ENCODE peak calls at places on chromosomes 1 and 21, in seven cellular contexts. One of them, this sample, is unnamed.

GRCh38 chr1:226548281-226549093 is at the start of gene STUM:
- DNase-seq in neuronal stem cell: peak; percentile 55
- DNase-seq in H1: peak; percentile 74
- DNase-seq in H9: peak; percentile 73
- DNase-seq in trophoblast cell: peak; percentile 33
- DNase-seq in mesendoderm: peak; percentile 67
- DNase-seq in mesenchymal stem cell: peak; percentile 24
- DNase-seq in this sample: peak; percentile 9

GRCh38 chr1:208233546-208233945 is 10.6 kb downstream of the PLXNA2 start:
- DNase-seq in neuronal stem cell: no peak
- DNase-seq in H9: peak; percentile 77
- DNase-seq in mesendoderm: peak; percentile 87
- DNase-seq in H1: no peak
- DNase-seq in trophoblast cell: no peak
- DNase-seq in mesenchymal stem cell: no peak
- DNase-seq in this sample: no peak

GRCh38 chr1:79554620-79555160 is 548.2 kb upstream of the ADGRL4 start:
- DNase-seq in H1: no peak
- DNase-seq in trophoblast cell: no peak
- DNase-seq in neuronal stem cell: no peak
- DNase-seq in mesendoderm: no peak
- DNase-seq in H9: no peak
- DNase-seq in mesenchymal stem cell: no peak
- DNase-seq in this sample: peak; percentile 2

GRCh38 chr21:44875341-44875740 is 1.9 kb upstream of the PTTG1IP start:
- DNase-seq in mesendoderm: no peak
- DNase-seq in H9: no peak
- DNase-seq in trophoblast cell: no peak
- DNase-seq in mesenchymal stem cell: no peak
- DNase-seq in neuronal stem cell: no peak
- DNase-seq in H1: no peak
- DNase-seq in this sample: peak; percentile 22

GRCh38 chr1:10638559-10639300 is 157.7 kb downstream of the CASZ1 start:
- DNase-seq in mesenchymal stem cell: no peak
- DNase-seq in mesendoderm: no peak
- DNase-seq in H9: no peak
- DNase-seq in neuronal stem cell: no peak
- DNase-seq in trophoblast cell: no peak
- DNase-seq in H1: peak; percentile 66
- DNase-seq in this sample: no peak

GRCh38 chr1:149916927-149917310 is 725 bp downstream of the SV2A start:
- DNase-seq in trophoblast cell: no peak
- DNase-seq in mesenchymal stem cell: no peak
- DNase-seq in mesendoderm: no peak
- DNase-seq in H1: no peak
- DNase-seq in H9: no peak
- DNase-seq in neuronal stem cell: no peak
- DNase-seq in this sample: no peak

GRCh38 chr1:65177457-65177856 is 29.5 kb downstream of the AK4 start:
- DNase-seq in H9: no peak
- DNase-seq in mesenchymal stem cell: peak; percentile 55
- DNase-seq in neuronal stem cell: no peak
- DNase-seq in trophoblast cell: no peak
- DNase-seq in mesendoderm: peak; percentile 84
- DNase-seq in H1: no peak
- DNase-seq in this sample: peak; percentile 68

GRCh38 chr1:33420870-33421775 is 9.8 kb downstream of the PHC2 start:
- DNase-seq in neuronal stem cell: no peak
- DNase-seq in mesenchymal stem cell: peak; percentile 81
- DNase-seq in H9: no peak
- DNase-seq in H1: no peak
- DNase-seq in trophoblast cell: no peak
- DNase-seq in mesendoderm: no peak
- DNase-seq in this sample: peak; percentile 69

GRCh38 chr1:210332233-210332632 is 3.5 kb downstream of the HHAT start:
- DNase-seq in mesenchymal stem cell: no peak
- DNase-seq in trophoblast cell: no peak
- DNase-seq in H9: no peak
- DNase-seq in neuronal stem cell: no peak
- DNase-seq in H1: no peak
- DNase-seq in mesendoderm: no peak
- DNase-seq in this sample: no peak

GRCh38 chr1:29802181-29803068 is 566.1 kb downstream of the PTPRU start:
- DNase-seq in H9: no peak
- DNase-seq in trophoblast cell: no peak
- DNase-seq in neuronal stem cell: no peak
- DNase-seq in mesendoderm: no peak
- DNase-seq in mesenchymal stem cell: no peak
- DNase-seq in H1: peak; percentile 41
- DNase-seq in this sample: no peak

GRCh38 chr1:216531308-216532239 is 108.3 kb upstream of the USH2A start:
- DNase-seq in mesenchymal stem cell: peak; percentile 45
- DNase-seq in neuronal stem cell: no peak
- DNase-seq in mesendoderm: no peak
- DNase-seq in H1: no peak
- DNase-seq in H9: no peak
- DNase-seq in trophoblast cell: no peak
- DNase-seq in this sample: peak; percentile 41

GRCh38 chr21:32940079-32941014 is 85.4 kb upstream of the OLIG2 start:
- DNase-seq in H9: peak; percentile 55
- DNase-seq in H1: no peak
- DNase-seq in mesendoderm: peak; percentile 73
- DNase-seq in neuronal stem cell: peak; percentile 60
- DNase-seq in mesenchymal stem cell: peak; percentile 43
- DNase-seq in trophoblast cell: peak; percentile 22
- DNase-seq in this sample: peak; percentile 43

GRCh38 chr1:185244015-185244747 is 72.9 kb downstream of the IVNS1ABP start:
- DNase-seq in trophoblast cell: peak; percentile 11
- DNase-seq in H9: no peak
- DNase-seq in neuronal stem cell: no peak
- DNase-seq in mesenchymal stem cell: peak; percentile 68
- DNase-seq in H1: no peak
- DNase-seq in mesendoderm: no peak
- DNase-seq in this sample: peak; percentile 94

GRCh38 chr1:109025691-109026090 is 16.2 kb downstream of the WDR47 start:
- DNase-seq in mesenchymal stem cell: peak; percentile 80
- DNase-seq in H9: no peak
- DNase-seq in trophoblast cell: no peak
- DNase-seq in neuronal stem cell: no peak
- DNase-seq in mesendoderm: no peak
- DNase-seq in H1: no peak
- DNase-seq in this sample: peak; percentile 49

GRCh38 chr1:203033287-203033686 is 7.0 kb downstream of the PPFIA4 start:
- DNase-seq in trophoblast cell: no peak
- DNase-seq in H9: no peak
- DNase-seq in mesenchymal stem cell: no peak
- DNase-seq in H1: no peak
- DNase-seq in neuronal stem cell: no peak
- DNase-seq in mesendoderm: no peak
- DNase-seq in this sample: no peak

GRCh38 chr1:45679123-45679522 is 7.2 kb downstream of the GPBP1L1 start:
- DNase-seq in neuronal stem cell: no peak
- DNase-seq in H1: no peak
- DNase-seq in trophoblast cell: no peak
- DNase-seq in mesenchymal stem cell: no peak
- DNase-seq in H9: no peak
- DNase-seq in mesendoderm: no peak
- DNase-seq in this sample: peak; percentile 2

GRCh38 chr1:192936313-192937018 is 122.7 kb downstream of the UCHL5 start:
- DNase-seq in neuronal stem cell: no peak
- DNase-seq in mesenchymal stem cell: no peak
- DNase-seq in trophoblast cell: no peak
- DNase-seq in mesendoderm: no peak
- DNase-seq in H9: no peak
- DNase-seq in H1: no peak
- DNase-seq in this sample: no peak

GRCh38 chr1:121483961-121484424 is 299.2 kb downstream of the SRGAP2C start:
- DNase-seq in trophoblast cell: peak; percentile 69
- DNase-seq in neuronal stem cell: no peak
- DNase-seq in mesenchymal stem cell: peak; percentile 85
- DNase-seq in H9: no peak
- DNase-seq in mesendoderm: peak; percentile 56
- DNase-seq in H1: no peak
- DNase-seq in this sample: peak; percentile 88

GRCh38 chr1:27349784-27350672 is 8.2 kb downstream of the SYTL1 start:
- DNase-seq in H1: peak; percentile 83
- DNase-seq in mesenchymal stem cell: peak; percentile 68
- DNase-seq in trophoblast cell: peak; percentile 40
- DNase-seq in mesendoderm: peak; percentile 91
- DNase-seq in neuronal stem cell: peak; percentile 60
- DNase-seq in H9: peak; percentile 87
- DNase-seq in this sample: peak; percentile 60

GRCh38 chr1:161244888-161245287 is 6.9 kb upstream of the NR1I3 start:
- DNase-seq in H1: no peak
- DNase-seq in neuronal stem cell: no peak
- DNase-seq in mesendoderm: no peak
- DNase-seq in trophoblast cell: no peak
- DNase-seq in H9: no peak
- DNase-seq in mesenchymal stem cell: no peak
- DNase-seq in this sample: no peak

GRCh38 chr1:101262601-101263348 is 26.0 kb downstream of the S1PR1 start:
- DNase-seq in mesenchymal stem cell: peak; percentile 24
- DNase-seq in trophoblast cell: no peak
- DNase-seq in H9: no peak
- DNase-seq in neuronal stem cell: no peak
- DNase-seq in mesendoderm: peak; percentile 22
- DNase-seq in H1: no peak
- DNase-seq in this sample: no peak

GRCh38 chr1:18575620-18576019 is 55.0 kb upstream of the PAX7 start:
- DNase-seq in trophoblast cell: peak; percentile 22
- DNase-seq in mesenchymal stem cell: peak; percentile 29
- DNase-seq in neuronal stem cell: peak; percentile 85
- DNase-seq in H9: peak; percentile 93
- DNase-seq in H1: peak; percentile 99
- DNase-seq in mesendoderm: peak; percentile 95
- DNase-seq in this sample: peak; percentile 8

GRCh38 chr1:205843031-205843859 is 6.7 kb downstream of the PM20D1 start:
- DNase-seq in neuronal stem cell: no peak
- DNase-seq in mesendoderm: peak; percentile 12
- DNase-seq in mesenchymal stem cell: no peak
- DNase-seq in trophoblast cell: no peak
- DNase-seq in H9: no peak
- DNase-seq in H1: no peak
- DNase-seq in this sample: no peak

GRCh38 chr1:61073871-61074270 is 8.5 kb upstream of the NFIA start:
- DNase-seq in H1: no peak
- DNase-seq in trophoblast cell: peak; percentile 66
- DNase-seq in mesendoderm: no peak
- DNase-seq in mesenchymal stem cell: no peak
- DNase-seq in neuronal stem cell: no peak
- DNase-seq in H9: no peak
- DNase-seq in this sample: no peak
- H3K4me1 ChIP-seq in H1: no peaks in the 10 kb centered on the region
- H3K4me1 ChIP-seq in trophoblast cell: no peaks in the 10 kb centered on the region
- H3K4me1 ChIP-seq in mesendoderm: no peaks in the 10 kb centered on the region
- H3K4me1 ChIP-seq in mesenchymal stem cell: no peaks in the 10 kb centered on the region
- H3K4me1 ChIP-seq in neuronal stem cell: peaks cover 2% of the 10 kb centered on the region
- H3K4me1 ChIP-seq in H9: peaks cover 2% of the 10 kb centered on the region
- H3K4me1 ChIP-seq in this sample: no peaks in the 10 kb centered on the region

DNA sequence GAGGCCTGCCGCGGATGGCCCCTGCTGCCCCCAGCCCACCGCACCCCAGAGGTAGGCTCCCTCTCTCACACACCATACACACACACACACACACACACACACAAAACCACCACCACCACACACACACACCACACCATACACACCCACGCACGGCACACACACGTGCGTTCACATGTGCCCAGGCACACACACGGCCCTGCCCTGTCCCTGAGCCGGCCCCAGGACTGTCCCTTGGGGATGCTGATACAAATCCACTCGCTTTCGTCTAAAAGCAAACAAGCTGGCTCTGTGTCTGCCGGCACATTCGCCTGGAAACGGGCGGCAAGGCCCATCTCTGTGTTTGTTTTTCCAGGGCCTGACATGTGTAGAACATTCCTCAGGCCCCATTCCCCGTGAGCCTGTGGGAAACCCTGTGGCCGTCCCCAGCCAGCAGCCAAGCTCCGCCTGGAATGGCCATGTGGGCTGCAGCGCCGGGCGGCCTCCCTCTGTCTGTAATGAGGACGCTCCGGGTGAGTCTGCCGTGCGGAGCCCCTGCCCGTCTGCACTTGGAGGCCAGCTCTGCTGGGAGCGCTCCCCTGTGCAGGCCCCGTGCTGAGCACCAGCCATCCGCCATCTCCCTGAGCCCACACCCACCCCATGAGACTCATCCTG is 67.4 kb downstream of the DMRTB1 start:
- DNase-seq in neuronal stem cell: no peak
- DNase-seq in mesenchymal stem cell: peak; percentile 74
- DNase-seq in mesendoderm: no peak
- DNase-seq in trophoblast cell: no peak
- DNase-seq in H1: no peak
- DNase-seq in H9: no peak
- DNase-seq in this sample: peak; percentile 88
- H3K23ac ChIP-seq in neuronal stem cell: peak overlapping the region; percentile 2
- H3K23ac ChIP-seq in mesenchymal stem cell: no peak overlapping the region
- H3K23ac ChIP-seq in mesendoderm: no peak overlapping the region
- H3K23ac ChIP-seq in trophoblast cell: no peak overlapping the region
- H3K23ac ChIP-seq in H1: no peak overlapping the region
- H3K23ac ChIP-seq in H9: no peak overlapping the region
- H3K23ac ChIP-seq in this sample: no peak overlapping the region

DNA sequence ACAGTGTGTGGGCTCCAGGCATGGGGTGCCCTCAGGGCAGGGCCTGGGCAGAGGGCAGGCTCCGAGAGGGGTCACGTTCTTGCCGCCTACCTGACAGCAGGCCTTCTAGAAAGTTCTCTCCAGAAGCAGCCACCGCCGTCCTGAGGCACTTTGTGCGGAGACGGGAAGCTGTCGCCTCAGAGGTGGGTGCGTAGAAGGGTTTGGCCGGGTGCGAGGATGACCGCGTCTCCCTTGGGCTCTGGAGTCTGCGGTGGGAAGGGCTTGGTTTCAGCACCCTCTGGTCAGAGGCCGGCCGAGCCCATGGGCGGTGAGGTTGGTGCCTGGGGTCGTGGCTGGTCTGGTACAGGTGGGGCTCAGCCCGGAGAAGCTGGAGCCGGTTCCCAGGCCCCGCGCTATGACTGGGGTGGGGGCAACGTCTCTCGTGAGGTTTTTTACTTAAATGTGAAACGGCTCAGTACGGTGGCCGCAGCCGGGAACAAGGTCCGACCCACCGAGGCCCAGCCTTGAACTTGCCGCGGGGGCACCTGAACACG is 10.1 kb upstream of the TTLL10 start:
- DNase-seq in mesendoderm: no peak
- DNase-seq in trophoblast cell: no peak
- DNase-seq in H1: no peak
- DNase-seq in H9: no peak
- DNase-seq in neuronal stem cell: no peak
- DNase-seq in mesenchymal stem cell: no peak
- DNase-seq in this sample: no peak
- H3K4me1 ChIP-seq in mesendoderm: peaks cover 4% of the 10 kb centered on the region
- H3K4me1 ChIP-seq in trophoblast cell: peaks cover under 1% of the 10 kb centered on the region
- H3K4me1 ChIP-seq in H1: peaks cover 34% of the 10 kb centered on the region
- H3K4me1 ChIP-seq in H9: no peaks in the 10 kb centered on the region
- H3K4me1 ChIP-seq in neuronal stem cell: peaks cover 18% of the 10 kb centered on the region
- H3K4me1 ChIP-seq in mesenchymal stem cell: peaks cover 68% of the 10 kb centered on the region
- H3K4me1 ChIP-seq in this sample: peaks cover under 1% of the 10 kb centered on the region

DNA sequence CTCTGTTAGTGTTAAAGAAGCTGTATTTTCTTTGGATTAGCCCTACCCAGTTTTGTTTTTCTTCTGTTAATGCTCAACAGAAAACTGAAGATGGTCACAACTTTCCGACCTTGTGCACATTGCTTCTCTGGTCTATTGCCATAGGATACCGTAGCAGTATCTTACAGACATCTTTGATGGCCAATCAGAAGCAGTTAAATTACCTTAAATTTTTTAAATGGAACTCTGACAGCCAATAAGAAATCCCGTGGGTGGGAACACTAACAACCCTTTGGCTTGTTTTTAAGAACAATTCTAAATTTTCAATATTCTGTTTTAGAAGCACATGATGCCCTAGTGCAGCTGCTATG is 17.2 kb downstream of the NFYC start:
- DNase-seq in trophoblast cell: no peak
- DNase-seq in H1: no peak
- DNase-seq in neuronal stem cell: no peak
- DNase-seq in mesendoderm: peak; percentile 95
- DNase-seq in H9: no peak
- DNase-seq in mesenchymal stem cell: peak; percentile 95
- DNase-seq in this sample: peak; percentile 91
- H3K23ac ChIP-seq in trophoblast cell: no peak overlapping the region
- H3K23ac ChIP-seq in H1: no peak overlapping the region
- H3K23ac ChIP-seq in neuronal stem cell: no peak overlapping the region
- H3K23ac ChIP-seq in mesendoderm: no peak overlapping the region
- H3K23ac ChIP-seq in H9: no peak overlapping the region
- H3K23ac ChIP-seq in mesenchymal stem cell: no peak overlapping the region
- H3K23ac ChIP-seq in this sample: peak overlapping the region; percentile 88

This sample was measured in IMR-90.